ENCODE peak calls at places on chromosome 15, in six cellular contexts. O is tibial artery, X is stomach, N is brain microvascular endothelial cell, M is adrenal gland, G is tibial nerve. D is an unnamed sample.

GRCh38 chr15:90801803-90802202 is 66.6 kb upstream of the FURIN start:
- DNase-seq in O (no peak), X (no peak), N (no peak), M (no peak), G (no peak), D (no peak)

GRCh38 chr15:43873651-43874050 is 46.8 kb downstream of the WDR76 start:
- DNase-seq in O (no peak), X (no peak), N (no peak), M (no peak), G (no peak), D (no peak)

GRCh38 chr15:97177135-97177704 is 783.3 kb upstream of the ARRDC4 start:
- DNase-seq in O (no peak), X (no peak), N (peak), M (no peak), G (no peak), D (no peak)

GRCh38 chr15:63385911-63386531 is 4.4 kb upstream of the CA12 start:
- DNase-seq in O (no peak), X (no peak), N (no peak), M (no peak), G (no peak), D (no peak)

GRCh38 chr15:63495780-63496179 is 8.6 kb upstream of the USP3 start:
- DNase-seq in O (no peak), X (no peak), N (no peak), M (no peak), G (no peak), D (no peak)

GRCh38 chr15:33985287-33985686 is 17.0 kb downstream of the CHRM5 start:
- DNase-seq in O (no peak), X (no peak), N (peak), M (no peak), G (no peak), D (no peak)

GRCh38 chr15:68888419-68888818 is 41.9 kb upstream of the SPESP1 start:
- DNase-seq in O (no peak), X (no peak), N (no peak), M (no peak), G (no peak), D (no peak)

GRCh38 chr15:58036579-58036978 is 28.9 kb downstream of the ALDH1A2 start:
- DNase-seq in O (no peak), X (no peak), N (no peak), M (no peak), G (no peak), D (no peak)

GRCh38 chr15:32952901-32953889 is 235.4 kb downstream of the GREM1 start:
- DNase-seq in O (no peak), X (no peak), N (no peak), M (no peak), G (no peak), D (no peak)

GRCh38 chr15:58258501-58259274 is 120.5 kb downstream of the AQP9 start:
- DNase-seq in O (no peak), X (no peak), N (no peak), M (no peak), G (no peak), D (no peak)

GRCh38 chr15:47961401-47962090 is 159.2 kb upstream of the SLC24A5 start:
- DNase-seq in O (no peak), X (no peak), N (no peak), M (no peak), G (no peak), D (no peak)

GRCh38 chr15:60379466-60380274 is 18.1 kb downstream of the ANXA2 start:
- DNase-seq in O (no peak), X (no peak), N (peak), M (no peak), G (no peak), D (no peak)

GRCh38 chr15:68820205-68820588 is 498 bp downstream of the ANP32A start:
- DNase-seq in O (peak), X (peak), N (peak), M (peak), G (no peak), D (no peak)

GRCh38 chr15:90519688-90520087 is 10.0 kb upstream of the CRTC3 start:
- DNase-seq in O (no peak), X (no peak), N (peak), M (no peak), G (no peak), D (no peak)

GRCh38 chr15:74234598-74234875 is 1.6 kb upstream of the CCDC33 start:
- DNase-seq in O (no peak), X (no peak), N (no peak), M (no peak), G (no peak), D (no peak)

GRCh38 chr15:56821721-56822425 is 88.6 kb upstream of the ZNF280D start:
- DNase-seq in O (no peak), X (peak), N (peak), M (peak), G (no peak), D (peak)

GRCh38 chr15:31347067-31347975 is 20.7 kb downstream of the KLF13 start:
- DNase-seq in O (no peak), X (no peak), N (no peak), M (no peak), G (no peak), D (no peak)

GRCh38 chr15:101188517-101189340 is 63.1 kb downstream of the CHSY1 start:
- DNase-seq in O (no peak), X (peak), N (peak), M (peak), G (no peak), D (no peak)

GRCh38 chr15:51163843-51164242 is 69.1 kb upstream of the TNFAIP8L3 start:
- DNase-seq in O (no peak), X (no peak), N (no peak), M (no peak), G (no peak), D (no peak)

GRCh38 chr15:48834756-48835155 is 23.9 kb upstream of the CEP152 start:
- DNase-seq in O (no peak), X (no peak), N (no peak), M (no peak), G (no peak), D (no peak)

GRCh38 chr15:31554261-31554660 is 227.6 kb downstream of the KLF13 start:
- DNase-seq in O (peak), X (no peak), N (peak), M (peak), G (peak), D (peak)

GRCh38 chr15:62846131-62846804 is 196.3 kb upstream of the TPM1 start:
- DNase-seq in O (no peak), X (no peak), N (no peak), M (no peak), G (no peak), D (no peak)

GRCh38 chr15:22968356-22968755 is 11.8 kb downstream of the CYFIP1 start:
- DNase-seq in O (no peak), X (no peak), N (peak), M (no peak), G (no peak), D (no peak)

DNA sequence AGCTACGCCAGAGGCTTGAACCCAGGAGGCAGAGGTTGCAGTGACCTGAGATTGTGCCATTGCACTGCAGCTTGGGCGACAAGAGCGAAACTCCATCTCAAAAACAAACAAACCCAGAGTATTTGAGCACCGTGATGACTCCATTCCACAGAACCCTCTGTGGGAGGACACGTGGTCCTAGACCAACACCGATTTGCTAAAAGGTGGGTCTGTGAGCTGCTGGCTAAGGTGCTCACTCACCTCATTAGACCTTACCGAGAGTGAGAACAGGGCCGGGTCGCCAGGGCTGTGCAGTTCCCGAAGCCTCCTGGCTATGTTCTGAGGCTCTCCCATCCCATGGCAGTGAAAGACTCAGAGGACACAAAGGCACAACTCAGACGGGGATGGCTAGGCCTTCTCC is 17.9 kb downstream of the ABHD2 start:
- DNase-seq in O (no peak), X (no peak), N (no peak), M (no peak), G (no peak), D (no peak)
- H3K27ac ChIP-seq in O (peak), X (peak), N (peak), M (no peak), G (no peak), D (peak)

DNA sequence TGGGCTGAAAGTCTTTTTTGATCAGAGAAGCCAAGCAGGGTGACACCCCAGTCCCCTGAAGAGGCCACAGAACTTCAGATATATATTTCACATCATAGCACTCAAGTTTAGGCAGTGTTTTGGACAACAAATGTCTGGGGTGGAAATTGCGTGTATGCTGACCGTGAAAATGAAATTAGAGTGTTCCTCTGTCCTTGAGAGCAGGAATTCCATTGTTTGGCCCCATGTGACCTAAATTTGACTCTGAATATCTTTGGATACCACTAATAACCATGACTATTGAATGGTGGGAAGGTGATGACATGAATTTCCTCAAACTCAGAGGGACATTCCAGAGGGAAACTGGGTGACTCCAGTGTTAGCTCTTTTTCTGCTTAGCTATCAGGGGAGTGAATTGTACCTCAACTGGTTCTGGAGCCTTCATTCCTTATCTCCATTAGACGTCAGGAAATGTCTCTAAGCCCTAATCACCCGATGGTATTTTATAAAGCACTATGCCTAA is 263.5 kb upstream of the RASGRP1 start:
- DNase-seq in O (no peak), X (no peak), N (peak), M (no peak), G (no peak), D (no peak)
- H3K4me3 ChIP-seq in O (no peak), X (no peak), N (no peak), M (no peak), G (no peak), D (no peak)

GRCh38 chr15:93495799-93496637 is 407.0 kb upstream of the RGMA start:
- DNase-seq in O (no peak), X (no peak), N (no peak), M (no peak), G (no peak), D (no peak)
- TF ChIP-seq CTCF in O (no peak), X (no peak), N (no peak), M (no peak), G (no peak), D (no peak)

DNA sequence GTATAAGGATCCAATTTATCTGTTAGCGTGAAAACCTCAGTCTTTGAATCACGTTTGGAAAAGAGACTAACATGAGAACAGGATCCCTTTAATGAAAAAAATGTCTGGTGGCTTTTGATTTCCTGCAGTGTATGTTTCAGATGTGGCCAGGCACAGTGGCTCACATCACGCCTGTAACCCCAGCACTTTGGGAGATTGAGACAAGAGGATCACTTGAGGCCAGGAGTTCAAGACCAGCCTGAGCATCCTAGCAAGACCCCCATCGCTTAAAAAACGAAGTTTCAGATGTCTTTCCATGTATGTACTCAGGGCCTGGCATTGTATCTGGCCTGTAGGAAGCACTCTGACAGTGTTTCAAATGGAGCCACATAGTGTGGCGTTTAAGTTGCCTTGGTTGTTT is 169.3 kb downstream of the KLHL25 start:
- DNase-seq in O (no peak), X (no peak), N (no peak), M (no peak), G (no peak), D (no peak)
- H3K27ac ChIP-seq in O (peak), X (peak), N (no peak), M (no peak), G (no peak), D (peak)

D was measured in right atrium auricular region.